ENCODE peak calls at places on chromosome 11, in six cellular contexts. F, B, J, K, R and L are unnamed samples.

GRCh38 chr11:134440851-134441645 is 29.0 kb upstream of the B3GAT1 start:
- DNase-seq in R (no peak), K (no peak), J (no peak), B (no peak), F (no peak), L (no peak)

GRCh38 chr11:111324277-111324720 is 26.0 kb downstream of the POU2AF3 start:
- DNase-seq in F (no peak), J (no peak), K (no peak), R (no peak), B (peak), L (no peak)

GRCh38 chr11:58562375-58562800 is 13.3 kb downstream of the LPXN start:
- DNase-seq in R (no peak), K (no peak), B (no peak), J (no peak), F (no peak), L (no peak)

GRCh38 chr11:14202263-14203173 is 156.5 kb downstream of the RRAS2 start:
- DNase-seq in K (no peak), B (no peak), F (no peak), J (no peak), R (no peak), L (no peak)

GRCh38 chr11:127470485-127470884 is 469.9 kb upstream of the KIRREL3 start:
- DNase-seq in K (peak), J (peak), R (no peak), F (no peak), B (peak), L (peak)

GRCh38 chr11:100672483-100673038 is 14.5 kb upstream of the ARHGAP42 start:
- DNase-seq in R (no peak), B (no peak), J (no peak), K (no peak), F (no peak), L (no peak)

GRCh38 chr11:126886636-126887035 is 113.9 kb downstream of the KIRREL3 start:
- DNase-seq in R (no peak), K (no peak), F (no peak), B (no peak), J (no peak), L (no peak)

GRCh38 chr11:65727865-65728264 is 7.3 kb upstream of the RNASEH2C start:
- DNase-seq in B (no peak), R (no peak), F (no peak), K (no peak), J (no peak), L (no peak)

GRCh38 chr11:112255075-112255739 is 5.5 kb downstream of the PLET1 start:
- DNase-seq in J (no peak), B (peak), F (no peak), K (no peak), R (no peak), L (peak)

GRCh38 chr11:66663741-66664296 is 13.9 kb downstream of the RBM4B start:
- DNase-seq in B (no peak), F (no peak), R (no peak), J (no peak), K (no peak), L (no peak)